ENCODE peak calls at places on chromosomes 6 and 20, in six cellular contexts. C is ecto neural progenitor cell, H is posterior cingulate gyrus, I is non-pigmented ciliary epithelial cell, S is right cardiac atrium, P is NCI-H1105 treated with DMSO at 0.1 percent for 48 hours. W is an unnamed sample.

GRCh38 chr20:63641146-63641791 is 12.0 kb downstream of the STMN3 start:
- DNase-seq in H (peak; percentile 83), I (no peak), P (no peak), S (no peak), C (no peak), W (peak; percentile 84)

GRCh38 chr20:53547664-53548239 is 45.9 kb downstream of the ZNF217 start:
- DNase-seq in H (no peak), C (no peak), I (peak; percentile 28), P (peak; percentile 65), S (no peak), W (no peak)

GRCh38 chr20:6863355-6863754 is 95.9 kb downstream of the BMP2 start:
- DNase-seq in C (no peak), P (no peak), S (no peak), H (no peak), I (no peak), W (no peak)

GRCh38 chr6:1562171-1562955 is 47.4 kb upstream of the FOXC1 start:
- DNase-seq in P (no peak), C (no peak), H (no peak), S (no peak), I (no peak), W (no peak)

GRCh38 chr6:90294989-90295853 is 1.4 kb downstream of the BACH2 start:
- DNase-seq in H (peak; percentile 94), I (no peak), S (peak; percentile 41), P (no peak), C (peak; percentile 60), W (peak; percentile 57)

GRCh38 chr20:61901421-61902212 is 164.1 kb downstream of the TAF4 start:
- DNase-seq in H (peak; percentile 77), P (no peak), I (no peak), C (no peak), S (no peak), W (no peak)

GRCh38 chr6:41470341-41471063 is 75.7 kb upstream of the FOXP4 start:
- DNase-seq in H (peak; percentile 66), I (no peak), P (no peak), S (peak; percentile 86), C (peak; percentile 71), W (no peak)

GRCh38 chr20:35643045-35643444 is 21.7 kb downstream of the CPNE1 start:
- DNase-seq in C (peak; percentile 34), S (no peak), I (no peak), H (no peak), P (no peak), W (no peak)

GRCh38 chr6:112501705-112502104 is 154.6 kb downstream of the RFPL4B start:
- DNase-seq in S (peak; percentile 12), C (peak; percentile 72), I (no peak), H (peak; percentile 90), P (no peak), W (no peak)

GRCh38 chr6:134097114-134097707 is 44.8 kb upstream of the SLC2A12 start:
- DNase-seq in S (peak; percentile 39), P (peak; percentile 81), I (no peak), C (peak; percentile 70), H (peak; percentile 87), W (no peak)

W was measured in RWPE2.